ENCODE peak calls at places on chromosomes 2 and 18, in six cellular contexts. A, R, W, B, P and L are unnamed samples.

GRCh38 chr2:225328192-225328591 is 71.3 kb upstream of the NYAP2 start:
- DNase-seq in P (no peak), B (no peak), W (no peak), R (no peak), A (peak), L (no peak)

GRCh38 chr2:231593666-231594065 is 1.0 kb downstream of the TEX44 start:
- DNase-seq in P (no peak), B (no peak), W (no peak), A (no peak), R (no peak), L (no peak)

GRCh38 chr2:55901322-55901721 is 22.3 kb downstream of the EFEMP1 start:
- DNase-seq in R (no peak), W (no peak), P (no peak), A (peak), B (no peak), L (no peak)

GRCh38 chr18:3816601-3817363 is 366.8 kb downstream of the TGIF1 start:
- DNase-seq in W (no peak), P (no peak), R (peak), A (peak), B (no peak), L (no peak)

GRCh38 chr2:127105656-127106456 is 1.1 kb downstream of the BIN1 start:
- DNase-seq in B (no peak), W (no peak), R (peak), A (peak), P (no peak), L (no peak)

GRCh38 chr2:78576409-78576808 is 449.1 kb upstream of the REG3G start:
- DNase-seq in W (no peak), P (no peak), A (no peak), R (no peak), B (no peak), L (no peak)

GRCh38 chr2:207156045-207156444 is 9.7 kb downstream of the KLF7 start:
- DNase-seq in R (no peak), P (no peak), B (peak), A (no peak), W (no peak), L (no peak)

GRCh38 chr18:9137168-9138066 is 836 bp downstream of the ANKRD12 start:
- DNase-seq in P (peak), R (peak), W (peak), B (peak), A (peak), L (peak)

GRCh38 chr2:192195548-192196418 is 1.1 kb upstream of the TMEFF2 start:
- DNase-seq in P (peak), W (no peak), B (peak), A (peak), R (peak), L (no peak)

GRCh38 chr2:151718796-151719195 is 15.5 kb downstream of the NEB start:
- DNase-seq in P (no peak), A (no peak), B (no peak), W (no peak), R (no peak), L (no peak)

GRCh38 chr2:88464166-88464565 is 11.7 kb upstream of the FOXI3 start:
- DNase-seq in R (no peak), P (no peak), B (no peak), A (no peak), W (no peak), L (no peak)

GRCh38 chr2:62227386-62228075 is 31.6 kb downstream of the B3GNT2 start:
- DNase-seq in R (no peak), P (no peak), W (no peak), A (no peak), B (no peak), L (no peak)

GRCh38 chr2:109644571-109645275 is 30.6 kb downstream of the SOWAHC start:
- DNase-seq in P (no peak), B (no peak), A (no peak), R (peak), W (no peak), L (no peak)

GRCh38 chr2:217614498-217614897 is 388.3 kb downstream of the TNS1 start:
- DNase-seq in R (no peak), P (no peak), A (no peak), B (no peak), W (no peak), L (no peak)

GRCh38 chr2:16245481-16246054 is 305.2 kb downstream of the MYCN start:
- DNase-seq in R (no peak), W (no peak), B (no peak), P (no peak), A (no peak), L (no peak)